ENCODE peak calls at places on chromosomes 5 and 9, in ten cellular contexts. U is right atrium auricular region, M is bronchial epithelial cell, W is stomach, Z is hepatocyte, D is H1, S is AG10803, I is kidney, R is fibroblast of pulmonary artery, X is IMR-90. B is an unnamed sample.
A peak's percentile ranks its signal among the peaks of the same experiment; 100 is the strongest.

GRCh38 chr5:179699640-179700298 is 1.0 kb downstream of the CANX start:
- DNase-seq in U (no peak), M (peak; percentile 41), W (no peak), Z (peak; percentile 45), D (no peak), S (peak; percentile 40), I (no peak), R (peak; percentile 40), X (peak; percentile 36), B (no peak)

GRCh38 chr5:39717186-39717897 is 292.6 kb upstream of the DAB2 start:
- DNase-seq in U (no peak), M (no peak), W (no peak), Z (no peak), D (no peak), S (peak; percentile 80), I (no peak), R (peak; percentile 17), X (peak; percentile 58), B (no peak)

GRCh38 chr9:79912641-79913040 is 340.9 kb downstream of the TLE4 start:
- DNase-seq in U (no peak), M (no peak), W (no peak), Z (no peak), D (no peak), S (peak; percentile 29), I (no peak), R (no peak), X (no peak), B (no peak)

GRCh38 chr5:169721771-169722170 is 84.7 kb downstream of the DOCK2 start:
- DNase-seq in U (no peak), M (no peak), W (no peak), Z (no peak), D (no peak), S (no peak), I (no peak), R (no peak), X (no peak), B (no peak)

GRCh38 chr5:32828492-32828891 is 117.4 kb downstream of the NPR3 start:
- DNase-seq in U (no peak), M (peak; percentile 13), W (no peak), Z (no peak), D (no peak), S (peak; percentile 52), I (no peak), R (no peak), X (peak; percentile 28), B (peak; percentile 57)

GRCh38 chr9:89884356-89885083 is 279.7 kb downstream of the GADD45G start:
- DNase-seq in U (peak; percentile 76), M (no peak), W (peak; percentile 13), Z (no peak), D (peak; percentile 29), S (no peak), I (no peak), R (no peak), X (no peak), B (no peak)

GRCh38 chr9:112752334-112753110 is 2.0 kb downstream of the SNX30 start:
- DNase-seq in U (no peak), M (no peak), W (no peak), Z (no peak), D (no peak), S (no peak), I (no peak), R (no peak), X (no peak), B (no peak)

GRCh38 chr9:100440071-100440470 is 13.1 kb downstream of the MSANTD3 start:
- DNase-seq in U (no peak), M (peak; percentile 21), W (no peak), Z (peak; percentile 32), D (no peak), S (peak; percentile 70), I (no peak), R (peak; percentile 47), X (peak; percentile 76), B (no peak)

GRCh38 chr5:111774525-111774924 is 17.5 kb upstream of the NREP start:
- DNase-seq in U (no peak), M (peak; percentile 32), W (peak; percentile 50), Z (peak; percentile 63), D (no peak), S (peak; percentile 65), I (peak; percentile 66), R (peak; percentile 78), X (peak; percentile 42), B (no peak)

GRCh38 chr5:122195784-122196394 is 66.5 kb downstream of the ZNF474 start:
- DNase-seq in U (no peak), M (peak; percentile 60), W (no peak), Z (peak; percentile 73), D (peak; percentile 51), S (peak; percentile 61), I (no peak), R (peak; percentile 74), X (peak; percentile 70), B (peak; percentile 40)
- TF ChIP-seq CTCF in U (peak; percentile 69), M (peak; percentile 72), W (no peak), Z (peak; percentile 78), D (no peak), S (peak; percentile 88), I (no peak), R (peak; percentile 81), X (peak; percentile 83), B (peak; percentile 81)

GRCh38 chr9:95087659-95088242 is 229.8 kb downstream of the FANCC start:
- DNase-seq in U (no peak), M (peak; percentile 58), W (peak; percentile 67), Z (no peak), D (no peak), S (no peak), I (no peak), R (no peak), X (no peak), B (peak; percentile 64)
- TF ChIP-seq CTCF in U (no peak), M (peak; percentile 58), W (no peak), Z (no peak), D (peak; percentile 47), S (no peak), I (no peak), R (no peak), X (peak; percentile 5), B (peak; percentile 74)

DNA sequence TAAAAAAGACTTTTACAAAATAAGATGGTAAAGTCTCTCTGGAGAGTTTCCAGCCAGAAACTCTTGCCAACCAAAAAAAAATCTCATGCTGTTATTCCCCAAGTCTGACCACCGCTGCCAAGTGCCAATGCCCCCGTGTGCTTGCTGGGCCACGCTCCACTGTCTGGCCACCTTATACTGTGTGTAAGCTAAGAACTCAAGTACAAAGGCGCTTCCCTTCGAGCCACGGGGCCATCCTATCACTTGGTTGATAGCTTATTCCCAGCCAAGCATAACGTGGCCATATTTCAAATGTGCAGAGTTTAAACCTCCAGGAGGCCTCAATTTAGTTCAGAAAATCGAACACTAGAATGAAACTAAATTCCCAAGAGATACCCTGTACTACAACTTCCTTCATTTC is 36.0 kb downstream of the ROR2 start:
- DNase-seq in U (no peak), M (no peak), W (no peak), Z (no peak), D (no peak), S (no peak), I (no peak), R (no peak), X (no peak), B (no peak)
- TF ChIP-seq CTCF in U (no peak), M (no peak), W (no peak), Z (no peak), D (no peak), S (no peak), I (no peak), R (no peak), X (no peak), B (no peak)

GRCh38 chr9:15513335-15513734 is 2.6 kb upstream of the PSIP1 start:
- DNase-seq in U (no peak), M (no peak), W (no peak), Z (no peak), D (peak; percentile 66), S (peak; percentile 24), I (no peak), R (peak; percentile 35), X (no peak), B (no peak)
- TF ChIP-seq CTCF in U (no peak), M (no peak), W (no peak), Z (no peak), D (peak; percentile 62), S (no peak), I (no peak), R (peak; percentile 9), X (peak; percentile 12), B (peak; percentile 39)

GRCh38 chr5:20323323-20323722 is 335.3 kb upstream of the CDH18 start:
- DNase-seq in U (no peak), M (no peak), W (no peak), Z (no peak), D (no peak), S (no peak), I (no peak), R (no peak), X (no peak), B (no peak)
- TF ChIP-seq CTCF in U (no peak), M (no peak), W (no peak), Z (no peak), D (no peak), S (no peak), I (no peak), R (no peak), X (no peak), B (no peak)

GRCh38 chr9:19457694-19458009 is 48.8 kb downstream of the ACER2 start:
- DNase-seq in U (no peak), M (no peak), W (no peak), Z (no peak), D (no peak), S (no peak), I (no peak), R (no peak), X (no peak), B (no peak)
- TF ChIP-seq CTCF in U (peak; percentile 1), M (no peak), W (no peak), Z (no peak), D (no peak), S (no peak), I (no peak), R (no peak), X (no peak), B (no peak)

GRCh38 chr5:109690456-109691247 is 925 bp downstream of the MAN2A1 start:
- DNase-seq in U (peak; percentile 91), M (peak; percentile 67), W (peak; percentile 69), Z (peak; percentile 89), D (peak; percentile 64), S (peak; percentile 83), I (peak; percentile 89), R (peak; percentile 88), X (peak; percentile 83), B (peak; percentile 66)

GRCh38 chr5:109692011-109692410 is 2.3 kb downstream of the MAN2A1 start:
- DNase-seq in U (no peak), M (peak; percentile 36), W (no peak), Z (no peak), D (no peak), S (peak; percentile 64), I (no peak), R (peak; percentile 57), X (peak; percentile 64), B (no peak)

GRCh38 chr5:109692852-109693251 is 3.1 kb downstream of the MAN2A1 start:
- DNase-seq in U (no peak), M (no peak), W (no peak), Z (no peak), D (no peak), S (no peak), I (no peak), R (no peak), X (no peak), B (no peak)

GRCh38 chr5:109689740-109690455 is at the start of gene MAN2A1:
- DNase-seq in U (peak; percentile 70), M (peak; percentile 57), W (peak; percentile 79), Z (peak; percentile 90), D (peak; percentile 78), S (peak; percentile 71), I (peak; percentile 94), R (peak; percentile 71), X (peak; percentile 47), B (peak; percentile 75)

GRCh38 chr5:109691248-109691574 is 1.5 kb downstream of the MAN2A1 start:
- DNase-seq in U (no peak), M (no peak), W (no peak), Z (no peak), D (no peak), S (no peak), I (no peak), R (no peak), X (no peak), B (no peak)
- TF ChIP-seq CTCF in U (peak; percentile 6), M (no peak), W (no peak), Z (no peak), D (no peak), S (no peak), I (no peak), R (no peak), X (no peak), B (no peak)

B was measured in foreskin keratinocyte.